ENCODE peak calls at places on chromosome 16, in four cellular contexts. T is psoas muscle, E is HFFc6, S is colonic mucosa. P is an unnamed sample.

GRCh38 chr16:81586421-81586820 is 141.8 kb downstream of the CMIP start:
- DNase-seq in T (no peak), S (no peak), E (peak; percentile 90), P (peak; percentile 46)

GRCh38 chr16:73196670-73197069 is 148.7 kb upstream of the ZFHX3 start:
- DNase-seq in E (peak; percentile 35), S (peak; percentile 80), T (peak; percentile 63), P (peak; percentile 75)

GRCh38 chr16:89495121-89495520 is 4.8 kb upstream of the ANKRD11 start:
- DNase-seq in S (no peak), E (peak; percentile 66), T (no peak), P (no peak)

GRCh38 chr16:8548166-8548565 is 42.1 kb downstream of the TMEM114 start:
- DNase-seq in T (no peak), S (peak; percentile 59), E (no peak), P (no peak)

GRCh38 chr16:19559242-19559910 is 3.9 kb downstream of the VPS35L start:
- DNase-seq in T (no peak), E (peak; percentile 67), S (peak; percentile 34), P (peak; percentile 50)

GRCh38 chr16:57245472-57246113 is 534 bp downstream of the ARL2BP start:
- DNase-seq in E (no peak), S (peak; percentile 52), T (peak; percentile 55), P (no peak)

GRCh38 chr16:88274847-88275246 is 107.9 kb upstream of the ZNF469 start:
- DNase-seq in T (no peak), E (no peak), S (no peak), P (no peak)

GRCh38 chr16:73066321-73066926 is 18.5 kb upstream of the ZFHX3 start:
- DNase-seq in T (no peak), E (no peak), S (no peak), P (no peak)

GRCh38 chr16:66266436-66267286 is 99.8 kb upstream of the CDH5 start:
- DNase-seq in T (peak; percentile 80), S (no peak), E (peak; percentile 63), P (no peak)

GRCh38 chr16:67676516-67676915 is 9.9 kb downstream of the C16orf86 start:
- DNase-seq in T (no peak), E (no peak), S (no peak), P (no peak)

GRCh38 chr16:69276143-69277115 is 34.7 kb upstream of the VPS4A start:
- DNase-seq in E (peak; percentile 93), S (no peak), T (peak; percentile 61), P (no peak)
- TF ChIP-seq CTCF in E (no peak), S (no peak), T (no peak), P (no peak)

GRCh38 chr16:83068686-83069085 is 441.9 kb downstream of the CDH13 start:
- DNase-seq in E (no peak), T (no peak), S (no peak), P (no peak)
- TF ChIP-seq CTCF in E (peak; percentile 27), T (peak; percentile 25), S (no peak), P (no peak)

GRCh38 chr16:49165025-49165424 is 116.6 kb downstream of the CBLN1 start:
- DNase-seq in T (no peak), E (no peak), S (no peak), P (no peak)
- TF ChIP-seq CTCF in T (no peak), E (no peak), S (no peak), P (no peak)

GRCh38 chr16:14308357-14308723 is 237.2 kb downstream of the MRTFB start:
- DNase-seq in S (no peak), E (no peak), T (no peak), P (no peak)

GRCh38 chr16:14307623-14308356 is 236.7 kb downstream of the MRTFB start:
- DNase-seq in S (no peak), E (no peak), T (peak; percentile 70), P (peak; percentile 33)

GRCh38 chr16:14310519-14310991 is 239.4 kb downstream of the MRTFB start:
- DNase-seq in T (peak; percentile 48), E (no peak), S (no peak), P (no peak)

GRCh38 chr16:14309906-14310305 is 238.8 kb downstream of the MRTFB start:
- DNase-seq in S (no peak), T (no peak), E (peak; percentile 92), P (no peak)

GRCh38 chr16:14309001-14309886 is 238.1 kb downstream of the MRTFB start:
- DNase-seq in E (peak; percentile 67), S (no peak), T (no peak), P (peak; percentile 48)
- TF ChIP-seq CTCF in E (peak; percentile 49), S (no peak), T (no peak), P (no peak)

DNA sequence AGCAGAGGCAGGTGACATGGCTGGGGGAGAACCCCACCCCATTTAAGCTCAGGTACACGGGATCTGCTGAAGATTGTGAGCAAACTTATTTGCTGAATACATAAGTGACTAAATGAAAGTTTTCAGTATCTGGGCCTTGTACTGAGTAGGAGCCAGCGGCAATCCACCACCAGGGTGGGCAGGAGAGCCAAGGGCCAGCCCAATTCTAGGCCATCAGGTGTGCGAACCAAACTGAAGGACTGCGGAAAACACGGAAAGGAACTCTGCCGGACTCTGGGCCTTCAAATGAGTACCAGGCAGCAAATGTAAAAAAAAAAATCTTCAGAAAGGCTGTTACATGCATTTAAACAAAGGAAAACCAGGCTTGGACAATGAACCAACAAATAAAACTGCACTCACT is 19.7 kb downstream of the ARHGAP17 start:
- DNase-seq in E (no peak), T (no peak), S (no peak), P (no peak)
- TF ChIP-seq CTCF in E (peak; percentile 41), T (no peak), S (no peak), P (no peak)

GRCh38 chr16:3599922-3600321 is 11.5 kb downstream of the SLX4 start:
- DNase-seq in E (no peak), T (no peak), S (no peak), P (no peak)

GRCh38 chr16:3599121-3599520 is 12.3 kb downstream of the SLX4 start:
- DNase-seq in T (no peak), S (no peak), E (no peak), P (no peak)

GRCh38 chr16:3597226-3597625 is 14.2 kb downstream of the SLX4 start:
- DNase-seq in E (no peak), T (no peak), S (no peak), P (no peak)

GRCh38 chr16:3597676-3598075 is 13.7 kb downstream of the SLX4 start:
- DNase-seq in S (no peak), T (no peak), E (no peak), P (no peak)

DNA sequence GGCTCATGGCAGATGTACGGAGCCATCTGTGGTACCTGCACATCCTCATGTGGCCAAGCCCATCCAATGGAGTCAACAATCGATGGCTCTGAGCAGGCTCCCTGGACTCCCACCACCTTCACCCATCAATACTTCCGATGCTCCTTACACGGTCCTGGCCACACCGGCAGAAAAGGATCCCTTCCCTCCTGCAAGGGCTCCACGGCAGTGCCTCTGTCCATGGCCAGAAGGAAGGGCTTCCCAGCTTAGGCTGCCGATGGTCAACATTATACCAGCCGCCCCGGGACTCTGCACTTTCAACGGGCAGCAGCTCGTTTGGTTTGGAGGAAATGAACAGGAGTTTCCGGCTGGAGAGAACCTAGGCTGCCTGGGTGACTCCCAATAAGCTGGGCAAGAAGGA is 13.2 kb downstream of the SLX4 start:
- DNase-seq in E (no peak), S (no peak), T (no peak), P (no peak)
- TF ChIP-seq CTCF in E (no peak), S (no peak), T (no peak), P (no peak)

GRCh38 chr16:31073823-31074072 is 292 bp downstream of the ZNF668 start:
- DNase-seq in T (no peak), E (no peak), S (no peak), P (no peak)

GRCh38 chr16:31072540-31073072 is 1.4 kb downstream of the ZNF668 start:
- DNase-seq in S (peak; percentile 46), E (peak; percentile 45), T (no peak), P (peak; percentile 41)

GRCh38 chr16:31071861-31072260 is 2.2 kb downstream of the ZNF668 start:
- DNase-seq in T (no peak), E (peak; percentile 81), S (no peak), P (no peak)

GRCh38 chr16:31074073-31074813 is at the start of the genes ZNF646 and ZNF668:
- DNase-seq in T (peak; percentile 98), S (peak; percentile 98), E (peak; percentile 99), P (peak; percentile 98)

GRCh38 chr16:31073073-31073822 is 792 bp downstream of the ZNF668 start:
- DNase-seq in S (peak; percentile 96), E (peak; percentile 83), T (peak; percentile 95), P (peak; percentile 96)
- TF ChIP-seq CTCF in S (no peak), E (no peak), T (no peak), P (no peak)

GRCh38 chr16:68785715-68786114 is 48.6 kb downstream of the CDH1 start:
- DNase-seq in T (no peak), S (no peak), E (no peak), P (no peak)
- TF ChIP-seq CTCF in T (no peak), S (no peak), E (no peak), P (no peak)

GRCh38 chr16:69672998-69673713 is 53.2 kb downstream of the NQO1 start:
- DNase-seq in E (no peak), S (no peak), T (no peak), P (no peak)
- TF ChIP-seq CTCF in E (no peak), S (no peak), T (no peak), P (no peak)